ENCODE peak calls at places on chromosomes 13 and 19, in six cellular contexts. X is CD4-positive, alpha-beta T cell; P is colonic mucosa; B is thoracic aorta; N is left ventricle myocardium inferior; K is foreskin keratinocyte. O is an unnamed sample. For H3K27me3, the result is how much of the 10 kb centered on the place peaks cover.

GRCh38 chr13:27132538-27132937 is 39.1 kb downstream of the USP12 start:
- DNase-seq in K (no peak), X (no peak), P (no peak), N (no peak), B (no peak), O (no peak)

GRCh38 chr13:113098163-113098732 is 7.3 kb upstream of the F7 start:
- DNase-seq in X (no peak), B (no peak), K (no peak), N (no peak), P (no peak), O (no peak)

GRCh38 chr19:45156231-45156630 is 4.6 kb downstream of the NKPD1 start:
- DNase-seq in P (no peak), B (no peak), N (no peak), K (no peak), X (no peak), O (no peak)

GRCh38 chr13:89401209-89401810 is 1730.1 kb downstream of the SLITRK5 start:
- DNase-seq in X (no peak), N (no peak), K (peak), B (no peak), P (no peak), O (no peak)

GRCh38 chr13:48586591-48587103 is 53.8 kb upstream of the RCBTB2 start:
- DNase-seq in B (no peak), N (peak), K (no peak), X (no peak), P (no peak), O (no peak)

GRCh38 chr19:46299695-46300094 is 2.9 kb downstream of the HIF3A start:
- DNase-seq in K (no peak), B (no peak), X (no peak), P (peak), N (no peak), O (peak)

GRCh38 chr19:46718157-46718933 is 1.4 kb upstream of the PRKD2 start:
- DNase-seq in P (peak), X (peak), B (no peak), N (no peak), K (no peak), O (peak)

GRCh38 chr13:32001392-32001768 is 30.2 kb upstream of the FRY start:
- DNase-seq in K (no peak), B (no peak), X (no peak), N (peak), P (no peak), O (no peak)

GRCh38 chr13:49802410-49802809 is 9.9 kb upstream of the KPNA3 start:
- DNase-seq in P (no peak), N (no peak), K (no peak), B (no peak), X (no peak), O (no peak)

GRCh38 chr13:23695711-23696512 is 125.7 kb downstream of the TNFRSF19 start:
- DNase-seq in B (no peak), P (peak), N (peak), X (peak), K (no peak), O (no peak)

GRCh38 chr13:74158028-74158427 is 23.8 kb upstream of the KLF12 start:
- DNase-seq in P (no peak), B (no peak), K (no peak), N (peak), X (no peak), O (no peak)

GRCh38 chr13:84985860-84986259 is 813.4 kb downstream of the SLITRK6 start:
- DNase-seq in N (no peak), B (no peak), X (no peak), K (no peak), P (no peak), O (no peak)

GRCh38 chr19:17506745-17507144 is 4.7 kb upstream of the PGLS start:
- DNase-seq in B (no peak), P (no peak), X (no peak), N (no peak), K (no peak), O (no peak)

DNA sequence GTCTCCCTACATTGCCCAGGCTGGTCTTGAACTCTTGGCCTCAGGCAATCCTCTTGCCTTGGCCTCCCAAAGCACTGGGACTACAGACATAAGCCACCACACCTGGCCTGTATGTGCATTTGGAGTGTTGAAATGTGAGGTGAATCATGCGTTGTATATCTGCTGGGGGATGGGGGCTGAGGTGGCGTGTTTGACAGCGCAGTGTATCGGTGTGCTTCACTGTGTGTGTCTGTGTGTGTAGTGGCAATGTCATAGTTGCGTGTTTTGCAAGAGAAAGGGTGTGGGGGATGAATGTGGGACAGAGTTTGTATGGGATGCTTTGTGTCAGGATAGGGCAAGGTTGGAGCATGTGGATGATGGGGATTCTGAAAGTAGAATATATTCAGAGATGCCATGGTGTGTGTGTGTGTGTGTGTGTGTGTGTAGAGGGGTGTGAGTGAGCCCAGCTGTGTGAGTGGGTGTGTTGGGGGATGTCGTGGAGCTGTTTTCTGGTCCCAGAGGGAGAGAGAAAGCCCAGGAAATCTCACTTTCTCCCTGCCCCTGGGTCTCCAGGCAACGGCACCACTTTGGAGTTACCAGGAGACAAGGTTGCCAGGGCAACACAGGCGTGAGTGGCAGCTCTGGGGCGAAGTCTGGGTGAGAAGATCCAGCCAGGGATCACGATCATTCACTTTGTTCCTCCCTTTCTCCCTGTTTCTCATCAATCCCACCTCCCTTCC is 1.1 kb upstream of the SWSAP1 start:
- DNase-seq in K (no peak), B (no peak), P (no peak), N (no peak), X (no peak), O (no peak)
- H3K27ac ChIP-seq in K (no peak), B (no peak), P (no peak), N (no peak), X (no peak), O (no peak)

GRCh38 chr19:415292-415691 is 6.3 kb upstream of the C2CD4C start:
- DNase-seq in K (no peak), B (no peak), X (no peak), P (no peak), N (no peak), O (no peak)
- H3K27me3 ChIP-seq in K (under half), B (under half), X (under half), P (under half), N (under half), O (under half)

DNA sequence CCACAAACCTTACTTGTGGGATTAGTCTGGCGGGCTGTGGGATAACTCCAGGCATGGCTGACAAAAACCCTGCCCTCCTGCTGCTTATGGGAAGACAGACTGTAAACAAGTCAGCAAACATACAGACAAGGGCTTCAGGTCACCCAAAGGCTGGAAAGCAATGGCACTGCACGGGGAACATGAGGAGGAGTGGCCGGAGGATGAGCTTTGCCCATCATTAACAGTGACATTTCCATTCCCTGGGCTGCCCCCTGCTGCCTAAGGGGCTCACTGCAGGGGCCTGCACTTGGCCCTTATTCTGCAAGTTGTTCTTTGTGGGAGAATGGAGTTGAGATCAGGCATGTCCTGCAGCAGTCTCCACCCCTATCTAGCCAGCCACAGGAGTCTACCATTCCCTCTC is 91.3 kb downstream of the UQCRFS1 start:
- DNase-seq in B (no peak), P (no peak), X (no peak), N (no peak), K (no peak), O (no peak)
- TF ChIP-seq CTCF in B (no peak), P (no peak), X (no peak), N (peak), K (no peak), O (no peak)

GRCh38 chr13:98930014-98930625 is 47.7 kb downstream of the DOCK9 start:
- DNase-seq in N (no peak), X (no peak), B (no peak), P (no peak), K (no peak), O (no peak)
- H3K27ac ChIP-seq in N (peak), X (peak), B (no peak), P (no peak), K (no peak), O (no peak)

GRCh38 chr19:41924151-41925145 is 3.8 kb downstream of the ERFL start:
- DNase-seq in B (no peak), P (no peak), K (no peak), X (no peak), N (no peak), O (no peak)
- H3K27me3 ChIP-seq in B (under half), P (under half), K (half or more), X (under half), N (half or more), O (half or more)

O was measured in transverse colon.